ENCODE peak calls at places on chromosomes 4 and X, in four cellular contexts. P is neuronal stem cell, I is trophoblast cell, C is IMR-90. G is an unnamed sample. For H3K9me3, the result is how much of the 10 kb centered on the place peaks cover.

GRCh38 chrX:137549073-137549472 is 16.9 kb upstream of the ZIC3 start:
- DNase-seq in I (no peak), P (no peak), C (no peak), G (no peak)

GRCh38 chrX:54821310-54821709 is 13.8 kb downstream of the MAGED2 start:
- DNase-seq in P (no peak), I (no peak), C (no peak), G (no peak)

GRCh38 chr4:78949735-78950134 is 10.5 kb upstream of the PAQR3 start:
- DNase-seq in P (no peak), C (no peak), I (no peak), G (no peak)

GRCh38 chr4:42654606-42655005 is 2.3 kb downstream of the ATP8A1 start:
- DNase-seq in I (no peak), C (peak), P (no peak), G (peak)

GRCh38 chr4:42237451-42237850 is 85.0 kb upstream of the BEND4 start:
- DNase-seq in C (no peak), I (no peak), P (no peak), G (no peak)

GRCh38 chrX:30668581-30668980 is 15.4 kb downstream of the GK start:
- DNase-seq in I (no peak), P (no peak), C (no peak), G (no peak)

GRCh38 chr4:150261571-150261970 is 183.3 kb downstream of the DCLK2 start:
- DNase-seq in I (no peak), C (no peak), P (no peak), G (no peak)

GRCh38 chrX:109856974-109857373 is 123.9 kb upstream of the ACSL4 start:
- DNase-seq in I (no peak), C (peak), P (peak), G (no peak)

GRCh38 chrX:112931478-112931877 is 90.8 kb upstream of the AMOT start:
- DNase-seq in P (no peak), I (no peak), C (no peak), G (no peak)

GRCh38 chr4:157977086-157977485 is 195.7 kb downstream of the GASK1B start:
- DNase-seq in I (no peak), C (no peak), P (no peak), G (no peak)

GRCh38 chr4:110049951-110050925 is 137.6 kb downstream of the EGF start:
- DNase-seq in C (peak), P (peak), I (no peak), G (peak)

GRCh38 chrX:106903291-106903820 is at the start of gene RIPPLY1:
- DNase-seq in C (no peak), P (no peak), I (no peak), G (no peak)

GRCh38 chr4:7712021-7712420 is 227.6 kb downstream of the AFAP1 start:
- DNase-seq in C (no peak), I (no peak), P (no peak), G (no peak)

GRCh38 chr4:40976343-40976742 is 226.6 kb downstream of the NSUN7 start:
- DNase-seq in P (peak), C (peak), I (peak), G (peak)

GRCh38 chr4:69731261-69731660 is 29.2 kb downstream of the SULT1B1 start:
- DNase-seq in P (no peak), I (no peak), C (no peak), G (no peak)

GRCh38 chrX:2224597-2225235 is 276.1 kb downstream of the DHRSX start:
- DNase-seq in P (no peak), I (no peak), C (no peak), G (no peak)
- H3K9me3 ChIP-seq in P (under half), I (under half), C (under half), G (under half)

DNA sequence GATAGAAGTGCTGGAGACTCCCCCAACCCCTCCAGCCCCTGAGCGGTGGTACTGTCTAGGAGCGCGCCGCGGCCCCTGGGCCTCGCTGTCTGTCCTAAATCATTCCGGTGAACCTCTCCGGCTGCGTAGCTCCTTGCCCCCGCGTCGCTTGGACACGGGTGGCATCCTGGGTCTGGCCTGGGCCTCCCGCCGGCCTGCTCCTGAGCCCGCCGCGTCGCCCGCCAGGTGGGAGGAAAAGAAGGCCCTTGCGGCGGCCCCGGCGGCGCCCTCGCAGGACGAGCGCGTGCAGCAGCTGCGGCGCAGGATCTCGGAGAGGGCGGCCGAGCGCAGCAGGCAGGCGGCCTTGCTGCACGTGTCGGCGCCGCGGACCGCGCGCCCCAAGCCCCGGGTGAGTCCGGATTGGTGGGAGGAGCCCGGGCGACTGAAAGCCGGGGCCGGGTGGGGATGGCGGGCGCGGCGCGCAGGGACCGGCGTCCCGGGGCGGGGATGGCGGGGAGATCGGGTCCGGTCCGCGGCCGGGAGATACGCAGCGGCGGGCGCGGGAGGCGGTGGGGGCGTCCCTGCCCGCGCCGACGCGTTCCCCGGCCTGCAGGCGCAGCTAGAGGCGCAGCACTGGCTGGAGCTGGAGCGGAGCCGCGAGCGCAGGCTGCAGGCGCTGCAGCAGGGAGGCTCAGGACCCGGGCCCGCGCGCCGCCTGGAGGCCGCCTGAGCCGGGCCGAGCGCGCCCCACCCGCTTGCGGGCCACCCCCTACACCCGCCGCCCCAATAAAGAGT is 6.5 kb upstream of the RNF4 start:
- DNase-seq in I (peak), C (peak), P (peak), G (peak)
- H3K23ac ChIP-seq in I (no peak), C (no peak), P (peak), G (no peak)

DNA sequence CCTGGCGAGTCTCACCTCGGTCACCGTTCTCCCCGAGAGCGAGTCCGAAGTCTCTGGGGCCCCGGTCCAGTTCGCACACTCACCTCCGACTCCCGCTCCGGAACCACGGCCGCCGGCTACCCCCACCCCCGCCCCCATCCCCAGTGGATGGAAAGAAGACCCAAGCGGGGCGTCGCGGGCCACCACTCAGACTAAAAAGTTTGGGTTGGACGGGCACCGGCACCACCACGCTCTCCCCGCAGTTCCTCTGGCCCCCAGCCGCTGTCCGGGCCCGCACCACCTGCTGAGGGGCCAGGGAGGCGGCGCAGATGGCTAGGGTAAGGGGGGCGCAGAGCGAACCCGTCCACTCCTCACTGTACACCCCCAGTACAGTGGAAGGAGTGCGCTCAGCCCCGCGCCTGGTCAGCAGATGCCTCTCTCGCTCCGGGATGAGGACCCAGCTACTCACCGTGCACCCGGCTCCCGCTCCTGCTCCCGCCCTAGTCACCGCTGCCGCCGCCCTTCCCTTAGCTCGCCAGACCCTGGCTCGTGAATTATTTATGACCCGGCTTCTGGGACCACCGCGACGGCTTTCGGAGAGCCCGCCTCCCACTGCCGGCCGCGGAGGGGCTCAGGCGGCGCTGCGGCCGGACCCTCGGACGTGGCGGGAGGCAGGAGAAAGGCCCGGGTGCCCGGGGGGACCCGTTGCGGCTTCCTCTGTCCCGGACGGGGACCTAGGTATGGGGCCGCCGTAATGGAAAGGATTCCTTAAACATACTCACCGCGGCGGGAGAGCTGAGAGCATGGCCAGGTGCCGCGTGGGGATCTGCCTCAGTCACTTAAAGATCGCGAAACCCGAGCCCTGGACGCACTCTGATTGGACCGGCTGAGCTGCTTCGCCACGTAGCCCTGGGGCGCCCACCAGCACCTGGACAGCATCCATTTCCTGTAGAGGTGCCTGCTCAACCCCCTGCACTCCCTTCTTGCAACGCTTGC is at the start of gene PROM1:
- DNase-seq in P (peak), I (no peak), C (no peak), G (no peak)
- H3K4ac ChIP-seq in P (peak), I (peak), C (no peak), G (no peak)

DNA sequence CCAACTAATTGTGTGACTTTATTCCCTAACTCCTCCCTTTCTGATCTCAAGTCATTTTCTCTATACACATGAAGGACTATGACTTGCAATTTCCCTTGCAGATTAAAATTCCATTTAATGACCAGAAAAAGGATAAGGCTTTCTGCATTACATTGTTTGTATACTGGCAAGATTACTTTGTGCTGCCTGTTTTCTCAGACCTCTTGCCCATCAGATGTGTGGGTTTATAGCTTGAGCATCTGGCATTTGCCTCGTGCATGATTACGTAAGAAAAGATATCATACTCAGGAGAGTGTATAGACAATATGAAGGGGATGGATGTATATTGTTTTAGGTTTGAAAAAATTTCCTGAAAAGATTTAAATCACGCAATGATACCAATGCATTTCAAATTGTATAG is 593.8 kb upstream of the SLIT2 start:
- DNase-seq in C (no peak), I (no peak), P (no peak), G (no peak)
- H3K9me3 ChIP-seq in C (under half), I (under half), P (under half), G (under half)

GRCh38 chr4:53712326-53712725 is 121.0 kb upstream of the LNX1 start:
- DNase-seq in P (no peak), C (no peak), I (no peak), G (no peak)
- H3K23ac ChIP-seq in P (no peak), C (no peak), I (no peak), G (no peak)

GRCh38 chrX:48939417-48940228 is 17.8 kb downstream of the OTUD5 start:
- DNase-seq in C (no peak), P (no peak), I (no peak), G (no peak)

GRCh38 chrX:48938721-48939416 is 18.5 kb downstream of the OTUD5 start:
- DNase-seq in C (no peak), P (no peak), I (no peak), G (no peak)

GRCh38 chrX:48934581-48935331 is 15.9 kb upstream of the PIM2 start:
- DNase-seq in P (no peak), C (no peak), I (no peak), G (no peak)

GRCh38 chrX:48936429-48937064 is 17.7 kb upstream of the PIM2 start:
- DNase-seq in C (no peak), P (no peak), I (no peak), G (no peak)

GRCh38 chrX:48937065-48937907 is 18.5 kb upstream of the PIM2 start:
- DNase-seq in P (no peak), C (no peak), I (no peak), G (peak)
- H3K4ac ChIP-seq in P (no peak), C (no peak), I (no peak), G (no peak)